ENCODE peak calls at places on chromosome 9, in nine cellular contexts. K is activated T-cell treated with anti-CD3 and anti-CD28 coated beads, Interleukin-2, amount 50 U/mL, for 72 hours; M is lower leg skin; L is anterior cingulate cortex; Q is left colon; I is foreskin fibroblast; T is H9; A is A172; S is CD8-positive, alpha-beta T cell. Z is an unnamed sample.

GRCh38 chr9:135908334-135909204 is 1.2 kb upstream of the CAMSAP1 start:
- DNase-seq in K (no peak), M (no peak), L (no peak), Q (no peak), I (no peak), T (no peak), A (no peak), S (no peak), Z (no peak)

GRCh38 chr9:9855503-9856078 is 757.2 kb downstream of the PTPRD start:
- DNase-seq in K (no peak), M (no peak), L (no peak), Q (no peak), I (no peak), T (peak; percentile 37), A (no peak), S (no peak), Z (no peak)

GRCh38 chr9:135865531-135865930 is 41.8 kb downstream of the CAMSAP1 start:
- DNase-seq in K (no peak), M (no peak), L (no peak), Q (no peak), I (peak; percentile 45), T (no peak), A (no peak), S (no peak), Z (no peak)

GRCh38 chr9:89359018-89359417 is 40.7 kb downstream of the SECISBP2 start:
- DNase-seq in K (no peak), M (no peak), L (peak; percentile 70), Q (no peak), I (no peak), T (no peak), A (peak; percentile 20), S (no peak), Z (no peak)

GRCh38 chr9:124894741-124895170 is 32.8 kb downstream of the ARPC5L start:
- DNase-seq in K (peak; percentile 44), M (no peak), L (no peak), Q (no peak), I (peak; percentile 34), T (peak; percentile 60), A (peak; percentile 41), S (peak; percentile 59), Z (no peak)

GRCh38 chr9:133657120-133657661 is 21.0 kb downstream of the DBH start:
- DNase-seq in K (no peak), M (no peak), L (no peak), Q (no peak), I (no peak), T (no peak), A (peak; percentile 23), S (no peak), Z (no peak)

GRCh38 chr9:123365287-123365880 is 9.4 kb downstream of the CRB2 start:
- DNase-seq in K (no peak), M (no peak), L (no peak), Q (no peak), I (no peak), T (peak; percentile 76), A (no peak), S (no peak), Z (no peak)

GRCh38 chr9:94867842-94868312 is 141.4 kb downstream of the AOPEP start:
- DNase-seq in K (no peak), M (no peak), L (no peak), Q (no peak), I (peak; percentile 88), T (no peak), A (peak; percentile 93), S (no peak), Z (no peak)

GRCh38 chr9:128244443-128245226 is 31.2 kb downstream of the GOLGA2 start:
- DNase-seq in K (no peak), M (peak; percentile 86), L (no peak), Q (peak; percentile 69), I (peak; percentile 95), T (peak; percentile 85), A (no peak), S (no peak), Z (peak; percentile 92)